ENCODE peak calls at places on chromosomes 2 and 18, in nine cellular contexts. X, L, M, B, C, U, E, I and S are unnamed samples.

GRCh38 chr2:58042486-58042970 is 4.1 kb upstream of the VRK2 start:
- DNase-seq in E (no peak), X (peak), B (peak), M (peak), I (no peak), U (peak), C (no peak), L (peak), S (no peak)

GRCh38 chr2:150023044-150023443 is 435.5 kb upstream of the MMADHC start:
- DNase-seq in X (no peak), C (no peak), U (no peak), L (no peak), E (no peak), M (peak), I (no peak), B (no peak), S (no peak)

GRCh38 chr2:96809951-96810782 is 5.9 kb upstream of the CNNM3 start:
- DNase-seq in I (no peak), L (no peak), B (no peak), X (no peak), M (no peak), U (no peak), C (no peak), E (no peak), S (no peak)

GRCh38 chr2:46865181-46865970 is 50.2 kb downstream of the MCFD2 start:
- DNase-seq in L (no peak), B (no peak), C (no peak), E (no peak), X (no peak), I (no peak), M (no peak), U (no peak), S (no peak)

GRCh38 chr2:230722207-230722606 is 9.6 kb downstream of the CAB39 start:
- DNase-seq in B (no peak), L (no peak), E (no peak), C (no peak), U (no peak), M (no peak), X (no peak), I (no peak), S (no peak)

GRCh38 chr2:152582081-152582480 is 135.2 kb downstream of the PRPF40A start:
- DNase-seq in M (no peak), X (no peak), C (no peak), U (no peak), I (no peak), B (no peak), L (no peak), E (no peak), S (no peak)

GRCh38 chr18:28183418-28184078 is 6.6 kb upstream of the CDH2 start:
- DNase-seq in U (no peak), B (peak), I (no peak), M (peak), L (no peak), E (no peak), C (no peak), X (no peak), S (no peak)

GRCh38 chr2:217934321-217935131 is 68.3 kb downstream of the TNS1 start:
- DNase-seq in I (no peak), C (no peak), L (no peak), E (no peak), B (peak), X (no peak), U (no peak), M (peak), S (no peak)

GRCh38 chr18:76953186-76953982 is 131.0 kb downstream of the ZNF236 start:
- DNase-seq in B (no peak), X (no peak), L (no peak), E (peak), I (no peak), M (no peak), U (peak), C (peak), S (no peak)

GRCh38 chr2:24124003-24124585 is 825 bp downstream of the FAM228B start:
- DNase-seq in B (no peak), M (peak), U (peak), I (no peak), L (no peak), X (peak), E (no peak), C (no peak), S (no peak)

GRCh38 chr18:54812885-54813284 is 15.4 kb upstream of the RAB27B start:
- DNase-seq in L (no peak), B (no peak), M (no peak), C (no peak), X (no peak), E (no peak), I (no peak), U (no peak), S (no peak)

GRCh38 chr2:157874997-157875719 is 972 bp downstream of the ACVR1 start:
- DNase-seq in X (peak), B (peak), L (no peak), E (no peak), M (peak), C (peak), U (peak), I (no peak), S (no peak)

GRCh38 chr2:18690342-18690741 is 101.0 kb upstream of the NT5C1B start:
- DNase-seq in L (no peak), I (no peak), B (no peak), U (no peak), E (no peak), X (no peak), M (no peak), C (no peak), S (no peak)

GRCh38 chr2:198214108-198214736 is 409.8 kb downstream of the PLCL1 start:
- DNase-seq in X (peak), I (no peak), M (peak), L (no peak), B (no peak), C (no peak), U (no peak), E (no peak), S (no peak)

GRCh38 chr2:9337901-9338300 is 85.4 kb downstream of the ITGB1BP1 start:
- DNase-seq in C (no peak), L (no peak), M (no peak), I (no peak), U (no peak), X (no peak), B (no peak), E (no peak), S (no peak)

GRCh38 chr2:47082976-47083375 is 72.1 kb downstream of the STPG4 start:
- DNase-seq in U (no peak), E (no peak), C (no peak), B (no peak), M (no peak), X (no peak), L (no peak), I (no peak), S (no peak)

GRCh38 chr2:51027442-51027841 is 4.5 kb downstream of the NRXN1 start:
- DNase-seq in U (no peak), B (no peak), M (no peak), X (no peak), L (no peak), I (no peak), E (no peak), C (no peak), S (no peak)

GRCh38 chr2:26086779-26087178 is 52.9 kb downstream of the RAB10 start:
- DNase-seq in X (no peak), C (no peak), U (no peak), M (no peak), B (no peak), I (no peak), L (no peak), E (no peak), S (no peak)

GRCh38 chr2:128563348-128563687 is 244.7 kb upstream of the HS6ST1 start:
- DNase-seq in M (peak), L (no peak), E (peak), X (no peak), B (peak), I (no peak), U (no peak), C (peak), S (no peak)

GRCh38 chr18:74459877-74460276 is 2.8 kb upstream of the DIPK1C start:
- DNase-seq in M (no peak), L (no peak), U (no peak), I (no peak), X (no peak), B (no peak), C (no peak), E (no peak), S (no peak)

GRCh38 chr2:120169020-120169419 is 54.2 kb downstream of the TMEM185B start:
- DNase-seq in I (no peak), E (no peak), X (no peak), M (no peak), B (no peak), C (no peak), U (no peak), L (no peak), S (no peak)

GRCh38 chr2:21318263-21318662 is 194.5 kb downstream of the TDRD15 start:
- DNase-seq in I (no peak), E (no peak), X (no peak), L (no peak), B (no peak), M (no peak), C (no peak), U (no peak), S (no peak)

GRCh38 chr2:218221015-218221414 is 4.0 kb downstream of the ARPC2 start:
- DNase-seq in B (no peak), E (no peak), I (no peak), L (no peak), M (no peak), U (no peak), X (no peak), C (no peak), S (no peak)

GRCh38 chr18:74499633-74500032 is 3.5 kb downstream of the CNDP2 start:
- DNase-seq in X (no peak), B (no peak), L (peak), M (peak), I (no peak), C (peak), U (no peak), E (peak), S (no peak)

GRCh38 chr2:189821953-189822748 is 37.9 kb downstream of the PMS1 start:
- DNase-seq in M (peak), E (no peak), X (no peak), L (no peak), I (no peak), B (peak), U (no peak), C (no peak), S (no peak)

GRCh38 chr2:10257500-10258147 is 45.1 kb upstream of the HPCAL1 start:
- DNase-seq in I (no peak), C (no peak), E (no peak), U (no peak), B (no peak), M (no peak), L (no peak), X (no peak), S (no peak)

GRCh38 chr2:241237949-241238371 is 49.5 kb downstream of the ANO7 start:
- DNase-seq in C (no peak), B (no peak), I (no peak), X (no peak), L (no peak), M (no peak), U (peak), E (no peak), S (no peak)

GRCh38 chr2:47631306-47631705 is 151.6 kb upstream of the MSH6 start:
- DNase-seq in I (no peak), B (no peak), C (no peak), X (no peak), M (no peak), E (no peak), L (no peak), U (no peak), S (no peak)

GRCh38 chr2:221309888-221310287 is 262.2 kb downstream of the EPHA4 start:
- DNase-seq in U (no peak), X (no peak), C (no peak), B (no peak), E (no peak), M (no peak), I (no peak), L (no peak), S (no peak)

GRCh38 chr2:20224716-20225293 is at the start of gene SDC1:
- DNase-seq in U (no peak), X (peak), M (peak), I (peak), B (peak), C (peak), E (peak), L (no peak), S (no peak)

GRCh38 chr2:109260116-109260855 is 131.3 kb downstream of the SH3RF3 start:
- DNase-seq in B (no peak), L (no peak), I (no peak), E (no peak), M (no peak), C (no peak), X (no peak), U (no peak), S (no peak)

GRCh38 chr2:189609423-189609816 is 28.8 kb upstream of the SLC40A1 start:
- DNase-seq in M (peak), X (no peak), C (no peak), L (no peak), I (no peak), U (no peak), E (no peak), B (peak), S (no peak)

GRCh38 chr2:129004940-129005490 is 686.3 kb upstream of the HS6ST1 start:
- DNase-seq in B (no peak), I (no peak), M (no peak), U (no peak), X (no peak), E (no peak), L (no peak), C (no peak), S (no peak)

GRCh38 chr18:49531678-49532153 is 30.1 kb upstream of the LIPG start:
- DNase-seq in X (no peak), I (no peak), U (no peak), M (no peak), C (no peak), E (no peak), B (no peak), L (no peak), S (no peak)

GRCh38 chr2:233026211-233026813 is 6.2 kb upstream of the NEU2 start:
- DNase-seq in C (no peak), M (peak), U (no peak), L (no peak), I (no peak), B (peak), X (peak), E (no peak), S (no peak)

GRCh38 chr2:105397959-105398521 is 811 bp downstream of the FHL2 start:
- DNase-seq in U (no peak), X (peak), B (no peak), E (no peak), I (no peak), M (no peak), C (no peak), L (no peak), S (no peak)

GRCh38 chr2:233209978-233210680 is 41.3 kb upstream of the ATG16L1 start:
- DNase-seq in X (no peak), C (no peak), M (no peak), B (no peak), U (no peak), L (no peak), E (no peak), I (no peak), S (no peak)

GRCh38 chr2:66443977-66444855 is 9.3 kb downstream of the MEIS1 start:
- DNase-seq in B (peak), L (no peak), M (peak), X (no peak), C (peak), U (no peak), E (no peak), I (no peak), S (no peak)